ENCODE peak calls at places on chromosomes 12 and 14, in nine cellular contexts. L is amniotic epithelial cell, P is SW480, B is HS-27A, J is NCI-H524, A is pancreas, D is NCI-H1105 treated with DMSO at 0.1 percent for 48 hours, N is NCI-H510A treated with DMSO at 0.1 percent for 48 hours, I is EL. G is an unnamed sample.

GRCh38 chr12:47832263-47832933 is 12.7 kb upstream of the HDAC7 start:
- DNase-seq in P (no peak), L (peak), D (no peak), J (no peak), I (no peak), B (no peak), N (no peak), A (no peak), G (no peak)

GRCh38 chr12:29556363-29556762 is 58.9 kb upstream of the OVCH1 start:
- DNase-seq in P (no peak), A (no peak), B (no peak), D (no peak), J (no peak), L (no peak), I (no peak), N (no peak), G (no peak)

GRCh38 chr14:32710351-32711102 is 228.2 kb upstream of the NPAS3 start:
- DNase-seq in L (peak), B (no peak), I (no peak), D (no peak), J (no peak), P (no peak), A (no peak), N (no peak), G (no peak)

GRCh38 chr12:116864371-116865160 is 16.7 kb downstream of the HRK start:
- DNase-seq in A (no peak), I (peak), B (peak), P (no peak), D (no peak), N (no peak), J (no peak), L (peak), G (no peak)

GRCh38 chr14:94115631-94116030 is 5.1 kb downstream of the IFI27 start:
- DNase-seq in I (no peak), J (no peak), N (no peak), B (no peak), P (no peak), A (no peak), D (no peak), L (no peak), G (no peak)

GRCh38 chr12:68611094-68611818 is 557 bp downstream of the RAP1B start:
- DNase-seq in I (peak), L (peak), J (peak), N (peak), A (peak), B (peak), P (peak), D (peak), G (peak)

GRCh38 chr14:92502541-92503286 is 10.9 kb upstream of the RIN3 start:
- DNase-seq in P (no peak), J (no peak), L (no peak), D (no peak), I (no peak), N (no peak), A (no peak), B (no peak), G (no peak)

GRCh38 chr12:132308311-132309161 is 20.9 kb downstream of the GALNT9 start:
- DNase-seq in B (no peak), L (no peak), N (no peak), A (no peak), P (no peak), I (no peak), J (no peak), D (no peak), G (no peak)

GRCh38 chr12:41521872-41522379 is 333.8 kb downstream of the PDZRN4 start:
- DNase-seq in A (no peak), D (no peak), P (peak), I (peak), L (peak), J (peak), B (peak), N (no peak), G (peak)

GRCh38 chr12:53994268-53994690 is 5.7 kb upstream of the HOXC9 start:
- DNase-seq in D (no peak), L (peak), J (no peak), N (no peak), B (no peak), I (no peak), A (no peak), P (peak), G (no peak)

GRCh38 chr12:24861751-24862575 is 86.9 kb downstream of the BCAT1 start:
- DNase-seq in L (peak), I (no peak), A (no peak), N (no peak), B (no peak), J (no peak), P (peak), D (no peak), G (no peak)

GRCh38 chr14:93343797-93344196 is 3.2 kb upstream of the COX8C start:
- DNase-seq in A (no peak), P (no peak), J (no peak), I (no peak), D (no peak), N (no peak), B (no peak), L (no peak), G (no peak)

GRCh38 chr12:29566441-29566840 is 69.0 kb upstream of the OVCH1 start:
- DNase-seq in B (no peak), N (no peak), L (peak), P (peak), A (no peak), I (no peak), D (no peak), J (no peak), G (no peak)

GRCh38 chr12:131327521-131328488 is 374.1 kb downstream of the ADGRD1 start:
- DNase-seq in J (no peak), I (no peak), P (peak), B (no peak), L (no peak), D (no peak), A (no peak), N (no peak), G (no peak)

GRCh38 chr12:131242741-131243496 is 289.2 kb downstream of the ADGRD1 start:
- DNase-seq in L (no peak), P (peak), I (no peak), D (peak), N (no peak), B (no peak), A (no peak), J (peak), G (peak)

GRCh38 chr12:34347367-34347766 is 325.1 kb downstream of the ALG10 start:
- DNase-seq in I (no peak), L (no peak), P (peak), B (no peak), D (peak), J (peak), N (no peak), A (no peak), G (no peak)

GRCh38 chr12:99154983-99155336 is 492.6 kb upstream of the GARIN6 start:
- DNase-seq in N (no peak), D (no peak), A (no peak), I (no peak), P (no peak), J (no peak), B (no peak), L (no peak), G (no peak)

GRCh38 chr14:74945261-74945851 is 10.0 kb downstream of the PGF start:
- DNase-seq in J (peak), L (no peak), I (peak), P (no peak), A (peak), D (peak), N (no peak), B (no peak), G (no peak)

GRCh38 chr12:124685689-124685993 is 118.2 kb upstream of the NCOR2 start:
- DNase-seq in P (no peak), N (no peak), J (no peak), I (no peak), D (no peak), L (no peak), A (no peak), B (no peak), G (no peak)

GRCh38 chr12:51183816-51184215 is 10.9 kb upstream of the TFCP2 start:
- DNase-seq in D (peak), B (peak), I (peak), N (peak), P (peak), J (peak), A (peak), L (peak), G (peak)

GRCh38 chr14:22973217-22974032 is 8.9 kb downstream of the AJUBA start:
- DNase-seq in A (peak), P (peak), B (no peak), N (peak), I (peak), D (peak), J (peak), L (peak), G (peak)

GRCh38 chr14:60197629-60198318 is 32.6 kb upstream of the DHRS7 start:
- DNase-seq in P (no peak), B (no peak), L (no peak), A (no peak), D (no peak), N (no peak), J (no peak), I (peak), G (no peak)

GRCh38 chr12:52414936-52415335 is 8.8 kb upstream of the KRT82 start:
- DNase-seq in L (no peak), N (no peak), B (no peak), D (no peak), A (no peak), J (no peak), I (no peak), P (no peak), G (no peak)

GRCh38 chr14:52052289-52052943 is 16.4 kb downstream of the NID2 start:
- DNase-seq in D (no peak), L (peak), J (no peak), I (peak), N (no peak), A (no peak), B (no peak), P (no peak), G (no peak)

GRCh38 chr12:90238872-90239271 is 530.2 kb upstream of the ATP2B1 start:
- DNase-seq in I (no peak), N (no peak), B (no peak), A (no peak), J (no peak), P (no peak), L (no peak), D (no peak), G (no peak)

GRCh38 chr12:51482808-51483532 is 58.3 kb downstream of the SLC4A8 start:
- DNase-seq in I (peak), N (no peak), L (no peak), A (no peak), B (no peak), D (no peak), J (no peak), P (no peak), G (no peak)

GRCh38 chr12:18387706-18388105 is 126.4 kb downstream of the PIK3C2G start:
- DNase-seq in D (no peak), B (no peak), P (no peak), I (no peak), A (no peak), L (peak), N (no peak), J (no peak), G (no peak)

GRCh38 chr14:95895720-95896119 is 19.1 kb downstream of the TUNAR start:
- DNase-seq in B (no peak), I (peak), N (no peak), D (no peak), L (no peak), J (peak), A (peak), P (peak), G (no peak)

GRCh38 chr12:29403991-29404390 is 23.0 kb upstream of the ERGIC2 start:
- DNase-seq in I (no peak), B (no peak), L (no peak), D (no peak), N (no peak), J (no peak), A (no peak), P (no peak), G (no peak)

GRCh38 chr12:71504471-71504852 is 64.9 kb downstream of the LGR5 start:
- DNase-seq in J (no peak), B (no peak), I (no peak), D (no peak), L (no peak), P (no peak), A (no peak), N (no peak), G (peak)

GRCh38 chr14:103518416-103519042 is 4.1 kb downstream of the CKB start:
- DNase-seq in L (no peak), N (peak), I (peak), A (peak), D (peak), P (no peak), B (no peak), J (peak), G (no peak)

GRCh38 chr12:65113621-65114035 is 7.5 kb downstream of the WIF1 start:
- DNase-seq in A (no peak), N (no peak), B (no peak), J (no peak), L (no peak), D (no peak), I (no peak), P (peak), G (no peak)

GRCh38 chr12:53200458-53201169 is 6.4 kb downstream of the ITGB7 start:
- DNase-seq in A (no peak), J (no peak), L (no peak), D (no peak), P (no peak), B (no peak), N (no peak), I (no peak), G (no peak)

GRCh38 chr14:51603495-51603894 is 48.2 kb upstream of the FRMD6 start:
- DNase-seq in B (no peak), D (no peak), J (no peak), P (no peak), N (no peak), L (peak), I (peak), A (no peak), G (no peak)

GRCh38 chr14:91396959-91397815 is 20.4 kb downstream of the CCDC88C start:
- DNase-seq in B (no peak), P (peak), I (no peak), L (no peak), A (peak), J (peak), N (peak), D (peak), G (no peak)

GRCh38 chr12:94941440-94941862 is 62.0 kb downstream of the NDUFA12 start:
- DNase-seq in L (peak), A (no peak), D (peak), N (peak), P (no peak), I (peak), J (no peak), B (peak), G (no peak)